ENCODE peak calls at places on chromosomes 7 and 10, in five cellular contexts. U is testis, W is hepatocyte, L is AG04449, S is uterus. P is an unnamed sample.

GRCh38 chr7:118185163-118185860 is 1.3 kb downstream of the LSM8 start:
- DNase-seq in U (no peak), W (no peak), L (peak; percentile 31), S (no peak), P (peak; percentile 57)

GRCh38 chr7:74292757-74293576 is 3.8 kb downstream of the CLIP2 start:
- DNase-seq in U (no peak), W (peak; percentile 86), L (no peak), S (no peak), P (no peak)

GRCh38 chr7:44348300-44348699 is 22.9 kb upstream of the CAMK2B start:
- DNase-seq in U (no peak), W (no peak), L (no peak), S (no peak), P (no peak)

GRCh38 chr7:36871863-36872262 is 147.6 kb upstream of the AOAH start:
- DNase-seq in U (no peak), W (no peak), L (no peak), S (no peak), P (no peak)

GRCh38 chr10:70354566-70355233 is 27.7 kb downstream of the LRRC20 start:
- DNase-seq in U (no peak), W (no peak), L (no peak), S (no peak), P (no peak)

GRCh38 chr7:158277219-158278141 is 310.1 kb downstream of the PTPRN2 start:
- DNase-seq in U (no peak), W (no peak), L (no peak), S (no peak), P (no peak)

GRCh38 chr10:32150532-32151101 is 94.4 kb upstream of the KIF5B start:
- DNase-seq in U (no peak), W (no peak), L (no peak), S (no peak), P (no peak)

GRCh38 chr10:125538947-125539649 is 143.9 kb downstream of the TEX36 start:
- DNase-seq in U (peak; percentile 36), W (peak; percentile 74), L (no peak), S (no peak), P (no peak)

GRCh38 chr10:74306227-74306982 is 155.4 kb downstream of the ADK start:
- DNase-seq in U (no peak), W (no peak), L (no peak), S (no peak), P (no peak)

GRCh38 chr7:81127991-81128390 is 209.1 kb upstream of the SEMA3C start:
- DNase-seq in U (no peak), W (no peak), L (no peak), S (no peak), P (no peak)

GRCh38 chr7:101952355-101953247 is 135.2 kb downstream of the CUX1 start:
- DNase-seq in U (no peak), W (peak; percentile 51), L (peak; percentile 63), S (peak; percentile 70), P (no peak)

GRCh38 chr7:16982640-16983103 is 100.9 kb upstream of the AGR3 start:
- DNase-seq in U (peak; percentile 22), W (peak; percentile 57), L (no peak), S (no peak), P (no peak)

GRCh38 chr10:11424456-11425287 is 186.8 kb downstream of the USP6NL start:
- DNase-seq in U (peak; percentile 77), W (peak; percentile 80), L (no peak), S (no peak), P (peak; percentile 19)

GRCh38 chr10:95784279-95784913 is 28.4 kb downstream of the ENTPD1 start:
- DNase-seq in U (no peak), W (no peak), L (no peak), S (no peak), P (no peak)

GRCh38 chr10:72764151-72764550 is 72.2 kb downstream of the MCU start:
- DNase-seq in U (no peak), W (no peak), L (peak; percentile 91), S (no peak), P (peak; percentile 40)

GRCh38 chr10:128130051-128130450 is 3.8 kb upstream of the MKI67 start:
- DNase-seq in U (no peak), W (no peak), L (no peak), S (no peak), P (no peak)

GRCh38 chr7:54967384-54967783 is 51.4 kb upstream of the EGFR start:
- DNase-seq in U (no peak), W (peak; percentile 31), L (no peak), S (no peak), P (no peak)

GRCh38 chr10:119896937-119897336 is 4.4 kb downstream of the SEC23IP start:
- DNase-seq in U (peak; percentile 85), W (peak; percentile 59), L (no peak), S (peak; percentile 30), P (no peak)

GRCh38 chr7:106170216-106170615 is 58.1 kb upstream of the SYPL1 start:
- DNase-seq in U (no peak), W (no peak), L (no peak), S (no peak), P (no peak)

GRCh38 chr7:132476541-132476940 is 99.7 kb downstream of the PLXNA4 start:
- DNase-seq in U (no peak), W (no peak), L (no peak), S (no peak), P (no peak)

GRCh38 chr7:159013181-159013690 is 131.4 kb downstream of the VIPR2 start:
- DNase-seq in U (no peak), W (no peak), L (no peak), S (no peak), P (no peak)

GRCh38 chr7:6228865-6229264 is 43.6 kb downstream of the CYTH3 start:
- DNase-seq in U (no peak), W (peak; percentile 45), L (no peak), S (no peak), P (no peak)

GRCh38 chr7:22127835-22128527 is 182.3 kb upstream of the CDCA7L start:
- DNase-seq in U (no peak), W (no peak), L (no peak), S (no peak), P (no peak)

GRCh38 chr7:45980181-45980905 is 59.3 kb upstream of the IGFBP3 start:
- DNase-seq in U (no peak), W (no peak), L (no peak), S (no peak), P (no peak)

GRCh38 chr10:17782921-17783665 is 26.1 kb upstream of the MRC1 start:
- DNase-seq in U (no peak), W (no peak), L (no peak), S (peak; percentile 52), P (no peak)

GRCh38 chr10:63986536-63986935 is 465.3 kb downstream of the REEP3 start:
- DNase-seq in U (no peak), W (no peak), L (no peak), S (no peak), P (no peak)

GRCh38 chr7:143901360-143901709 is 641 bp downstream of the TCAF1 start:
- DNase-seq in U (peak; percentile 72), W (peak; percentile 64), L (no peak), S (peak; percentile 45), P (no peak)

GRCh38 chr10:103062854-103063642 is 130.0 kb downstream of the NT5C2 start:
- DNase-seq in U (peak; percentile 54), W (no peak), L (no peak), S (no peak), P (no peak)
- TF ChIP-seq CTCF in U (no peak), W (no peak), L (no peak), S (no peak), P (no peak)

GRCh38 chr7:157234271-157234670 is 95.5 kb downstream of the UBE3C start:
- DNase-seq in U (no peak), W (no peak), L (no peak), S (no peak), P (peak; percentile 70)

GRCh38 chr7:157239571-157240270 is 97.1 kb upstream of the DNAJB6 start:
- DNase-seq in U (no peak), W (no peak), L (no peak), S (no peak), P (no peak)

GRCh38 chr7:157241631-157242030 is 95.2 kb upstream of the DNAJB6 start:
- DNase-seq in U (no peak), W (no peak), L (no peak), S (no peak), P (no peak)

GRCh38 chr7:157235357-157236018 is 96.8 kb downstream of the UBE3C start:
- DNase-seq in U (no peak), W (no peak), L (no peak), S (no peak), P (no peak)

DNA sequence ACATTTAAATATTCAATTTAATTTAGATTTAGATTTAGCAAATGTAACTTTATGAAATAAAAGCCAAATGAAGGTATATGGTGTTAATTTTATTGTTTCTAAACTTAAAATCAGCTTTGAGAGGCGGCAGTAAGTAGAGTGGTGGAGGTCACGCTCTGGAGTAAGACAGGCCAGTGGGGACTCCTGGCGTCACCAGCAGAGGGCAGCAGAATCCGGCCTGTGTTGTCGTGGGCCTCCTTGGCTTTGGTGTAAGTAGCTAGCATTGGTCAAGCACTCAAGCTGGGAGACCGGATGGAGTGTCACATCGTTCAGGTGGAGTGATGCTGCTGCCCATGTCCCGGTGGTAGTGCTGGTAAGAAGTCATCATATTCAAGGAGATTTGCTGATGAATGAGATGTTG is 98.7 kb upstream of the DNAJB6 start:
- DNase-seq in U (no peak), W (no peak), L (no peak), S (no peak), P (no peak)
- TF ChIP-seq CTCF in U (no peak), W (no peak), L (no peak), S (no peak), P (no peak)

DNA sequence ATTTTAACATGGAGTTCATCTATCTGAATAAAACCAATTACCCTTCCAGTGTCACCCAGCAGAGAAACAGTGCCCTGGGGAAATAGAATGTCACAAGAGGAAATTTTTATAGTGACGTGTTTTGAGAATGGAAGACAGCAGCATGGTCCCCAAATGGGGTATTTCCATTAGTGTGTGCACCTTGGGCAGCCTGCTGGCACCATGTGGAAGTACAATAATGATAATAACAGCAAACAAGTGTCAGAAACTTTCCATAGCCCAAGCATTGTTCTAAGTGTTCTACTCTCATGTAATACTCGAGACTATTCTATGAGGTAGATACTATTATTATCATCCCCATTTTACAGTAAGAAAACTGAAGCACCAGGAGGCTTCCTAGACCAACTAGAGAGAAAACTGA is 2.2 kb upstream of the PDE1C start:
- DNase-seq in U (no peak), W (no peak), L (no peak), S (no peak), P (no peak)
- TF ChIP-seq CTCF in U (no peak), W (no peak), L (peak; percentile 16), S (no peak), P (no peak)

DNA sequence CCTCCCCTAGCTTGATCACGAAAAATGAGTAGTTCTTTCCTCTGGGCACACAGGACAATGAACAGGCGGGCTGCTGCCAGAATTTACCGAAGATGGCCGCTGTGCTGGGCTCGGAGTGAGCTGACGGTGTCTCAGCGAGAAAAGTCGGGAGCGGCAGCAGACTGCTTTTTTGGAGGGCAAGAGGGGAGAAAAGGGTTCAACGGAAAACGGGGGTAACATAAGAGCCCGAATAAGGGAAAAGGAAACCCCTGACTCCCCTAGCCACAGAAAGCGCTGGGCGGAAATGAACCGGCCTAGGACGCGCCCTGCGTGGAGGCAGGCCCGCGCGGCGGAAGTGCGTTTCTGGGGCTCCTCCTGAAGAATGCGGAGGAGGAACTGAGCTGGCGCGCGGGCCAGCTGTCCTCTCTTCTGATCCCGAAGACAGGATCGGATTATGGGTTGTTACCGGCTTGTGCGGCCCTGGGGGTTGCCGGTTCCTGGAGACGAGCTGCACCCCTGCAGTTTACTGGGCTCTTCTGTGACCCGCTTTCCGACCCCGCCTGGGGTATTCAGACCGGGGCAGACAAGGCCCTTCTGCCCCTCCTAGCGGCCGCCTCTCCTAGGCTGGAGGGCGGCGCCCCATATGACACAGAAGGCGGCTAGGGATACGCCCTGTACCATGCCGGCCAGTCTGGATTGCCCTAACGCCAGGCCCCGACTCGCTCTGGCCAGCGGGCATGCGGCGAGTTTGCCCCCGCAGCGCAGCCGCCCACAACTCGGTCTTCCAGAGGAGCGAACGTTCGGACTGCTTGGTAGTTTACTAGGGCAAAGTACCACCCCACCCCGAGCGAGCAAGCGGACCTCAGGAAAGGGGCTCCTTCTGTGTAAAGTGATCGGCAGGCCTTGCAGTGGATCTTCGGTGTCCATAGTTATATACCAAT is 30.1 kb upstream of the KMT2E start:
- DNase-seq in U (peak; percentile 93), W (peak; percentile 87), L (no peak), S (peak; percentile 85), P (no peak)
- TF ChIP-seq CTCF in U (peak; percentile 23), W (peak; percentile 35), L (peak; percentile 70), S (peak; percentile 67), P (peak; percentile 58)